ENCODE peak calls at places on chromosomes 16 and 17, in eight cellular contexts. T is NCI-H2081; S is HEK293T; I is IMR-90; X is GM06990; U is stimulated activated CD4-positive, alpha-beta T cell treated with anti-CD3 and anti-CD28 coated beads, Interleukin-1b, Interleukin-23, amount 100 ng/mL, for 24 hours; Y is NCI-H1417 treated with DMSO at 0.1 percent for 48 hours; D is activated CD8-positive, alpha-beta T cell treated with anti-CD3 and anti-CD28 coated beads for 36 hours. W is an unnamed sample.

GRCh38 chr16:25464058-25464457 is 206.4 kb upstream of the ZKSCAN2 start:
- DNase-seq in T (no peak), S (no peak), I (no peak), X (no peak), U (no peak), Y (no peak), D (no peak), W (no peak)

GRCh38 chr17:49471089-49471683 is 23.9 kb upstream of the NGFR start:
- DNase-seq in T (peak), S (no peak), I (no peak), X (no peak), U (no peak), Y (no peak), D (no peak), W (no peak)

GRCh38 chr16:51133691-51134090 is 17.4 kb downstream of the SALL1 start:
- DNase-seq in T (no peak), S (no peak), I (no peak), X (no peak), U (no peak), Y (no peak), D (no peak), W (no peak)

GRCh38 chr16:22677024-22677830 is 136.7 kb upstream of the HS3ST2 start:
- DNase-seq in T (no peak), S (no peak), I (no peak), X (no peak), U (no peak), Y (no peak), D (no peak), W (no peak)

GRCh38 chr16:71853413-71853812 is 7.6 kb downstream of the ATXN1L start:
- DNase-seq in T (no peak), S (no peak), I (no peak), X (no peak), U (no peak), Y (no peak), D (no peak), W (no peak)

GRCh38 chr17:28937044-28937729 is 14.1 kb downstream of the PHF12 start:
- DNase-seq in T (no peak), S (no peak), I (peak), X (no peak), U (no peak), Y (no peak), D (no peak), W (no peak)

GRCh38 chr17:74190154-74190553 is 13.3 kb upstream of the RPL38 start:
- DNase-seq in T (peak), S (peak), I (peak), X (no peak), U (no peak), Y (no peak), D (no peak), W (no peak)

GRCh38 chr16:70453891-70454220 is 539 bp upstream of the FCSK start:
- DNase-seq in T (no peak), S (peak), I (no peak), X (no peak), U (no peak), Y (no peak), D (no peak), W (no peak)

GRCh38 chr17:44556114-44556853 is 1.0 kb upstream of the FZD2 start:
- DNase-seq in T (peak), S (peak), I (peak), X (no peak), U (no peak), Y (no peak), D (peak), W (no peak)

GRCh38 chr16:47492428-47493357 is 31.6 kb downstream of the PHKB start:
- DNase-seq in T (no peak), S (peak), I (peak), X (peak), U (no peak), Y (no peak), D (peak), W (no peak)

GRCh38 chr16:56637814-56638750 is at the start of gene MT1A:
- DNase-seq in T (no peak), S (no peak), I (peak), X (no peak), U (no peak), Y (no peak), D (no peak), W (no peak)

GRCh38 chr17:74024871-74025531 is 178.5 kb upstream of the RPL38 start:
- DNase-seq in T (no peak), S (no peak), I (no peak), X (no peak), U (no peak), Y (no peak), D (no peak), W (no peak)

GRCh38 chr16:51670527-51670926 is 519.5 kb upstream of the SALL1 start:
- DNase-seq in T (no peak), S (no peak), I (no peak), X (no peak), U (no peak), Y (no peak), D (no peak), W (no peak)

GRCh38 chr16:9008335-9009260 is 44.9 kb upstream of the USP7 start:
- DNase-seq in T (peak), S (peak), I (peak), X (peak), U (peak), Y (no peak), D (peak), W (peak)

GRCh38 chr16:22318690-22319358 is 21.6 kb downstream of the POLR3E start:
- DNase-seq in T (no peak), S (peak), I (peak), X (no peak), U (peak), Y (no peak), D (peak), W (peak)